ENCODE peak calls at places on chromosome 17, in seven cellular contexts. One of them, this sample, is unnamed. For H3K79me2, the result is how much of the 10 kb centered on the place peaks cover.

GRCh38 chr17:15398291-15398690 is 56.9 kb upstream of the TEKT3 start:
- DNase-seq in fibroblast of lung: peak
- DNase-seq in OCI-LY7: no peak
- DNase-seq in mesendoderm: peak
- DNase-seq in HCT116: peak
- DNase-seq in trophoblast cell: no peak
- DNase-seq in endothelial cell of umbilical vein: peak
- DNase-seq in this sample: no peak

GRCh38 chr17:32007463-32008298 is 498 bp downstream of the LRRC37B start:
- DNase-seq in fibroblast of lung: peak
- DNase-seq in mesendoderm: peak
- DNase-seq in endothelial cell of umbilical vein: peak
- DNase-seq in HCT116: no peak
- DNase-seq in trophoblast cell: no peak
- DNase-seq in OCI-LY7: peak
- DNase-seq in this sample: peak

GRCh38 chr17:32695864-32696263 is 181.1 kb downstream of the MYO1D start:
- DNase-seq in OCI-LY7: no peak
- DNase-seq in endothelial cell of umbilical vein: no peak
- DNase-seq in mesendoderm: no peak
- DNase-seq in HCT116: no peak
- DNase-seq in trophoblast cell: no peak
- DNase-seq in fibroblast of lung: no peak
- DNase-seq in this sample: no peak

GRCh38 chr17:74830861-74831260 is 28.8 kb downstream of the GRIN2C start:
- DNase-seq in trophoblast cell: no peak
- DNase-seq in fibroblast of lung: no peak
- DNase-seq in mesendoderm: no peak
- DNase-seq in OCI-LY7: no peak
- DNase-seq in HCT116: no peak
- DNase-seq in endothelial cell of umbilical vein: no peak
- DNase-seq in this sample: no peak

GRCh38 chr17:76005263-76006149 is 4.9 kb downstream of the CDK3 start:
- DNase-seq in HCT116: peak
- DNase-seq in fibroblast of lung: peak
- DNase-seq in trophoblast cell: peak
- DNase-seq in endothelial cell of umbilical vein: peak
- DNase-seq in OCI-LY7: peak
- DNase-seq in mesendoderm: peak
- DNase-seq in this sample: peak

GRCh38 chr17:69500911-69501429 is 86.5 kb downstream of the MAP2K6 start:
- DNase-seq in OCI-LY7: no peak
- DNase-seq in endothelial cell of umbilical vein: no peak
- DNase-seq in HCT116: no peak
- DNase-seq in mesendoderm: no peak
- DNase-seq in fibroblast of lung: no peak
- DNase-seq in trophoblast cell: no peak
- DNase-seq in this sample: no peak

GRCh38 chr17:55870044-55870443 is 119.2 kb downstream of the PCTP start:
- DNase-seq in HCT116: no peak
- DNase-seq in mesendoderm: peak
- DNase-seq in endothelial cell of umbilical vein: no peak
- DNase-seq in OCI-LY7: no peak
- DNase-seq in fibroblast of lung: no peak
- DNase-seq in trophoblast cell: no peak
- DNase-seq in this sample: no peak

GRCh38 chr17:10745231-10745630 is 15.4 kb upstream of the TMEM220 start:
- DNase-seq in HCT116: no peak
- DNase-seq in mesendoderm: no peak
- DNase-seq in OCI-LY7: no peak
- DNase-seq in trophoblast cell: no peak
- DNase-seq in endothelial cell of umbilical vein: no peak
- DNase-seq in fibroblast of lung: peak
- DNase-seq in this sample: no peak

GRCh38 chr17:50264263-50265113 is 9.8 kb upstream of the TMEM92 start:
- DNase-seq in OCI-LY7: no peak
- DNase-seq in trophoblast cell: no peak
- DNase-seq in HCT116: no peak
- DNase-seq in fibroblast of lung: peak
- DNase-seq in endothelial cell of umbilical vein: no peak
- DNase-seq in mesendoderm: no peak
- DNase-seq in this sample: no peak

GRCh38 chr17:82863941-82864720 is 24.3 kb upstream of the ZNF750 start:
- DNase-seq in HCT116: peak
- DNase-seq in fibroblast of lung: peak
- DNase-seq in OCI-LY7: peak
- DNase-seq in trophoblast cell: peak
- DNase-seq in mesendoderm: peak
- DNase-seq in endothelial cell of umbilical vein: peak
- DNase-seq in this sample: no peak

GRCh38 chr17:75778861-75779249 is 5.8 kb upstream of the UNK start:
- DNase-seq in trophoblast cell: peak
- DNase-seq in OCI-LY7: peak
- DNase-seq in fibroblast of lung: no peak
- DNase-seq in mesendoderm: no peak
- DNase-seq in endothelial cell of umbilical vein: no peak
- DNase-seq in HCT116: no peak
- DNase-seq in this sample: no peak

GRCh38 chr17:45734598-45734997 is 49.5 kb upstream of the CRHR1 start:
- DNase-seq in fibroblast of lung: no peak
- DNase-seq in mesendoderm: no peak
- DNase-seq in HCT116: no peak
- DNase-seq in trophoblast cell: no peak
- DNase-seq in endothelial cell of umbilical vein: no peak
- DNase-seq in OCI-LY7: no peak
- DNase-seq in this sample: no peak

GRCh38 chr17:29836643-29837042 is 93.4 kb downstream of the SSH2 start:
- DNase-seq in endothelial cell of umbilical vein: no peak
- DNase-seq in trophoblast cell: peak
- DNase-seq in OCI-LY7: no peak
- DNase-seq in mesendoderm: no peak
- DNase-seq in HCT116: no peak
- DNase-seq in fibroblast of lung: peak
- DNase-seq in this sample: no peak

GRCh38 chr17:18026408-18026776 is 12.6 kb downstream of the ATPAF2 start:
- DNase-seq in endothelial cell of umbilical vein: peak
- DNase-seq in OCI-LY7: no peak
- DNase-seq in fibroblast of lung: peak
- DNase-seq in trophoblast cell: peak
- DNase-seq in mesendoderm: no peak
- DNase-seq in HCT116: no peak
- DNase-seq in this sample: no peak

GRCh38 chr17:44203731-44204452 is 4.2 kb upstream of the ATXN7L3 start:
- DNase-seq in mesendoderm: peak
- DNase-seq in HCT116: no peak
- DNase-seq in endothelial cell of umbilical vein: peak
- DNase-seq in trophoblast cell: peak
- DNase-seq in OCI-LY7: peak
- DNase-seq in fibroblast of lung: peak
- DNase-seq in this sample: no peak

GRCh38 chr17:79674506-79675412 is 56.0 kb upstream of the ENPP7 start:
- DNase-seq in HCT116: no peak
- DNase-seq in mesendoderm: no peak
- DNase-seq in fibroblast of lung: no peak
- DNase-seq in trophoblast cell: no peak
- DNase-seq in endothelial cell of umbilical vein: no peak
- DNase-seq in OCI-LY7: no peak
- DNase-seq in this sample: no peak

GRCh38 chr17:42698736-42699414 is 16.5 kb downstream of the CNTNAP1 start:
- DNase-seq in trophoblast cell: no peak
- DNase-seq in endothelial cell of umbilical vein: no peak
- DNase-seq in mesendoderm: peak
- DNase-seq in HCT116: no peak
- DNase-seq in fibroblast of lung: peak
- DNase-seq in OCI-LY7: no peak
- DNase-seq in this sample: no peak

GRCh38 chr17:49384962-49385361 is 22.9 kb upstream of the ZNF652 start:
- DNase-seq in fibroblast of lung: no peak
- DNase-seq in mesendoderm: no peak
- DNase-seq in trophoblast cell: no peak
- DNase-seq in endothelial cell of umbilical vein: no peak
- DNase-seq in OCI-LY7: no peak
- DNase-seq in HCT116: no peak
- DNase-seq in this sample: no peak

GRCh38 chr17:70375406-70375805 is 206.1 kb downstream of the KCNJ2 start:
- DNase-seq in endothelial cell of umbilical vein: no peak
- DNase-seq in fibroblast of lung: no peak
- DNase-seq in trophoblast cell: no peak
- DNase-seq in HCT116: no peak
- DNase-seq in OCI-LY7: no peak
- DNase-seq in mesendoderm: peak
- DNase-seq in this sample: no peak

GRCh38 chr17:80698297-80698696 is 153.7 kb downstream of the RPTOR start:
- DNase-seq in fibroblast of lung: no peak
- DNase-seq in endothelial cell of umbilical vein: no peak
- DNase-seq in mesendoderm: no peak
- DNase-seq in OCI-LY7: no peak
- DNase-seq in trophoblast cell: no peak
- DNase-seq in HCT116: no peak
- DNase-seq in this sample: no peak

GRCh38 chr17:78042542-78042941 is 84.0 kb downstream of the TNRC6C start:
- DNase-seq in endothelial cell of umbilical vein: no peak
- DNase-seq in trophoblast cell: no peak
- DNase-seq in mesendoderm: no peak
- DNase-seq in HCT116: no peak
- DNase-seq in fibroblast of lung: no peak
- DNase-seq in OCI-LY7: no peak
- DNase-seq in this sample: no peak

GRCh38 chr17:82609655-82610054 is 38.6 kb downstream of the WDR45B start:
- DNase-seq in fibroblast of lung: no peak
- DNase-seq in endothelial cell of umbilical vein: no peak
- DNase-seq in OCI-LY7: no peak
- DNase-seq in mesendoderm: no peak
- DNase-seq in trophoblast cell: no peak
- DNase-seq in HCT116: no peak
- DNase-seq in this sample: no peak

GRCh38 chr17:31509095-31509804 is 117.8 kb downstream of the RAB11FIP4 start:
- DNase-seq in mesendoderm: no peak
- DNase-seq in HCT116: no peak
- DNase-seq in fibroblast of lung: no peak
- DNase-seq in OCI-LY7: no peak
- DNase-seq in trophoblast cell: peak
- DNase-seq in endothelial cell of umbilical vein: no peak
- DNase-seq in this sample: no peak

GRCh38 chr17:49989518-49989880 is 5.5 kb downstream of the DLX3 start:
- DNase-seq in mesendoderm: no peak
- DNase-seq in trophoblast cell: no peak
- DNase-seq in endothelial cell of umbilical vein: no peak
- DNase-seq in HCT116: no peak
- DNase-seq in OCI-LY7: no peak
- DNase-seq in fibroblast of lung: no peak
- DNase-seq in this sample: peak

GRCh38 chr17:50347894-50348291 is 2.0 kb downstream of the XYLT2 start:
- DNase-seq in mesendoderm: peak
- DNase-seq in fibroblast of lung: no peak
- DNase-seq in HCT116: no peak
- DNase-seq in endothelial cell of umbilical vein: no peak
- DNase-seq in OCI-LY7: no peak
- DNase-seq in trophoblast cell: no peak
- DNase-seq in this sample: no peak

DNA sequence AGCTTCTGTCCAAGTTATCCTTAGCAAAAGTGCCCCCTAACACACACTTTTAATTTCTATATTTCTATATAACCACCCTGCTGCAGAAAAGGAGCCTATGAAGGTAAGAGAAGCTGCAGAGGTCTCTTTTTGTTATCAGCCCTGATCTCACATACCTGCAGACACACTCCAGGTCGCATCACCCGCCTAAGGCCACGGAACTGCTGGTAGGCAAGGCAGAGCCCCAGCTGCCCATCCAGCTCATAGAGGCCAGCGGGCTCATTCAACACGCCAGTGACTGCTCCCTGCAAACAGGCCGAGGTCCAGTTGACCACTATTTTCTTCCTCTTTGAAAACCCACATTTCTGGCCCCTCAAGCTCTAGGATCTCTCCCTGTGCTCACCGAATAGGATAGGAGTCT is 12.2 kb downstream of the CTC1 start:
- DNase-seq in mesendoderm: no peak
- DNase-seq in fibroblast of lung: no peak
- DNase-seq in endothelial cell of umbilical vein: no peak
- DNase-seq in HCT116: no peak
- DNase-seq in OCI-LY7: no peak
- DNase-seq in trophoblast cell: peak
- DNase-seq in this sample: no peak
- H3K79me2 ChIP-seq in mesendoderm: under half
- H3K79me2 ChIP-seq in fibroblast of lung: under half
- H3K79me2 ChIP-seq in endothelial cell of umbilical vein: under half
- H3K79me2 ChIP-seq in HCT116: under half
- H3K79me2 ChIP-seq in OCI-LY7: under half
- H3K79me2 ChIP-seq in trophoblast cell: under half
- H3K79me2 ChIP-seq in this sample: under half

DNA sequence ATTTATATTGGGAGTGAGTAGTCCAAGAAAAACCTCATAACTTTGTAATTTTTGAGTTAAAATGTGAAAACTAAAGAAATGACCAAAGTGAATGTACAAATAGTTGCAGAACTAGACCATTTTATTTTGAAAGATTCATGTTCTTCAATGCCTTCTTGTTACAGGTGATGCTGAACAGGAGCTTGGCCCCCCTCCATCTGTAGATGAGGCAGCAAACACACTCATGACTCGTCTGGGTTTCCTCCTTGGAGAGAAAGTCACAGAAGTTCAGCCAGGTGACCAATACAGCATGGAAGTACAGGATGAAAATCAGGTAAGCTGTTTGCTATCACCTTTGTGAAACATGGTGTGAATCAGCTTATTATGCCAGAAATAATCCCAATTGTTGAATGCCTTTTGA is 227.8 kb downstream of the TANC2 start:
- DNase-seq in OCI-LY7: no peak
- DNase-seq in HCT116: no peak
- DNase-seq in trophoblast cell: no peak
- DNase-seq in fibroblast of lung: no peak
- DNase-seq in endothelial cell of umbilical vein: no peak
- DNase-seq in mesendoderm: no peak
- DNase-seq in this sample: no peak
- H3K79me2 ChIP-seq in OCI-LY7: under half
- H3K79me2 ChIP-seq in HCT116: under half
- H3K79me2 ChIP-seq in trophoblast cell: under half
- H3K79me2 ChIP-seq in fibroblast of lung: under half
- H3K79me2 ChIP-seq in endothelial cell of umbilical vein: under half
- H3K79me2 ChIP-seq in mesendoderm: under half
- H3K79me2 ChIP-seq in this sample: under half

GRCh38 chr17:1438593-1439083 is 17.4 kb downstream of the CRK start:
- DNase-seq in HCT116: no peak
- DNase-seq in endothelial cell of umbilical vein: no peak
- DNase-seq in fibroblast of lung: peak
- DNase-seq in trophoblast cell: peak
- DNase-seq in OCI-LY7: no peak
- DNase-seq in mesendoderm: peak
- DNase-seq in this sample: no peak
- H3K79me2 ChIP-seq in HCT116: half or more
- H3K79me2 ChIP-seq in endothelial cell of umbilical vein: half or more
- H3K79me2 ChIP-seq in fibroblast of lung: half or more
- H3K79me2 ChIP-seq in trophoblast cell: under half
- H3K79me2 ChIP-seq in OCI-LY7: half or more
- H3K79me2 ChIP-seq in mesendoderm: under half
- H3K79me2 ChIP-seq in this sample: under half

DNA sequence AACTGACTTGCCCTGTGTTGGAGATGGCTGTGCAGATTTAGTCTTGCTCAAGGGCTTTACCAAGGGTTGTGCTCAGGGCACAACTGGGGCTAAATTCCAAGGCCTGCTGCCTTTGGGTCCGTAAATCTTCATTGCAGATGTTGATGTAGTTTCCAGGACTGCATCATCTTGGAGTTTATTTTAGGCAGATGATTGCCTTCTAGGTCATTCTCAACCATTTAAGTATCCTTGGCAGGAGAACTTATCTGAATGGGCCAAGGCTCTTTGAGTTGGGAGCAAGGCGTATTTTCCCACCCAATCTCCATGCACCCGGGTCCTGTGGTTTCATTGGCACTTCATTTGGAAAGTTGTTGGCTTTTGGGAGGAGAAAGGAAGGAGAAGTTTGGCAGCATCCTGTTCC is 200.3 kb downstream of the MSI2 start:
- DNase-seq in HCT116: no peak
- DNase-seq in OCI-LY7: no peak
- DNase-seq in mesendoderm: no peak
- DNase-seq in fibroblast of lung: peak
- DNase-seq in trophoblast cell: no peak
- DNase-seq in endothelial cell of umbilical vein: no peak
- DNase-seq in this sample: no peak
- H3K79me2 ChIP-seq in HCT116: under half
- H3K79me2 ChIP-seq in OCI-LY7: under half
- H3K79me2 ChIP-seq in mesendoderm: under half
- H3K79me2 ChIP-seq in fibroblast of lung: under half
- H3K79me2 ChIP-seq in trophoblast cell: under half
- H3K79me2 ChIP-seq in endothelial cell of umbilical vein: under half
- H3K79me2 ChIP-seq in this sample: under half